ENCODE peak calls at places on chromosomes 7 and 10, in four cellular contexts. J is GM10248, U is IMR-90, B is heart right ventricle. Z is an unnamed sample.
A peak's percentile ranks its signal among the peaks of the same experiment; 100 is the strongest.

GRCh38 chr7:23009303-23009702 is 4.6 kb downstream of the HYCC1 start:
- DNase-seq in J (no peak), U (no peak), B (no peak), Z (no peak)

GRCh38 chr7:1952169-1952760 is 280.5 kb downstream of the MAD1L1 start:
- DNase-seq in J (no peak), U (no peak), B (no peak), Z (no peak)

GRCh38 chr10:7537126-7537525 is 126.3 kb upstream of the SFMBT2 start:
- DNase-seq in J (no peak), U (no peak), B (no peak), Z (no peak)

GRCh38 chr10:121188005-121188404 is 336.8 kb downstream of the WDR11 start:
- DNase-seq in J (no peak), U (no peak), B (no peak), Z (no peak)

GRCh38 chr7:123460616-123461015 is 73.8 kb downstream of the IQUB start:
- DNase-seq in J (no peak), U (peak; percentile 16), B (no peak), Z (no peak)

GRCh38 chr10:70404906-70405824 is 1.2 kb downstream of the EIF4EBP2 start:
- DNase-seq in J (peak; percentile 53), U (peak; percentile 96), B (peak; percentile 86), Z (no peak)

GRCh38 chr7:11168622-11169170 is 195.0 kb downstream of the PHF14 start:
- DNase-seq in J (no peak), U (no peak), B (no peak), Z (no peak)

GRCh38 chr7:100486753-100487446 is 3.2 kb downstream of the NYAP1 start:
- DNase-seq in J (peak; percentile 4), U (peak; percentile 27), B (no peak), Z (no peak)

GRCh38 chr7:141073173-141073640 is 657 bp upstream of the TMEM178B start:
- DNase-seq in J (peak; percentile 11), U (peak; percentile 44), B (peak; percentile 14), Z (no peak)

GRCh38 chr10:60646966-60647796 is 131.1 kb upstream of the CDK1 start:
- DNase-seq in J (peak; percentile 25), U (peak; percentile 69), B (peak; percentile 39), Z (no peak)

GRCh38 chr10:6279540-6280267 is 77.0 kb downstream of the PFKFB3 start:
- DNase-seq in J (no peak), U (peak; percentile 66), B (no peak), Z (no peak)

GRCh38 chr10:122509323-122509722 is 48.0 kb downstream of the HTRA1 start:
- DNase-seq in J (no peak), U (no peak), B (no peak), Z (no peak)

GRCh38 chr7:26419198-26419597 is 127.5 kb downstream of the SNX10 start:
- DNase-seq in J (no peak), U (no peak), B (no peak), Z (no peak)

GRCh38 chr7:16846611-16847165 is 35.1 kb downstream of the AGR3 start:
- DNase-seq in J (no peak), U (no peak), B (no peak), Z (no peak)

GRCh38 chr7:100604078-100604975 is 2.2 kb downstream of the PCOLCE start:
- DNase-seq in J (peak; percentile 91), U (peak; percentile 46), B (peak; percentile 75), Z (peak; percentile 77)

GRCh38 chr10:51439645-51440044 is 259.8 kb downstream of the CSTF2T start:
- DNase-seq in J (no peak), U (no peak), B (no peak), Z (no peak)

GRCh38 chr10:44195120-44196007 is 189.5 kb downstream of the CXCL12 start:
- DNase-seq in J (no peak), U (peak; percentile 94), B (peak; percentile 67), Z (no peak)

GRCh38 chr7:115475774-115476407 is 554.0 kb downstream of the MDFIC start:
- DNase-seq in J (no peak), U (no peak), B (no peak), Z (no peak)

GRCh38 chr7:121932768-121933167 is 59.8 kb downstream of the PTPRZ1 start:
- DNase-seq in J (no peak), U (no peak), B (no peak), Z (no peak)

GRCh38 chr7:98199131-98199530 is 12.1 kb upstream of the BHLHA15 start:
- DNase-seq in J (no peak), U (peak; percentile 52), B (no peak), Z (no peak)

GRCh38 chr7:66118603-66119002 is 4.0 kb downstream of the CRCP start:
- DNase-seq in J (no peak), U (no peak), B (no peak), Z (no peak)

GRCh38 chr7:151086802-151087246 is 549 bp downstream of the AGAP3 start:
- DNase-seq in J (no peak), U (no peak), B (no peak), Z (no peak)

GRCh38 chr7:72493850-72494661 is 81.9 kb upstream of the CALN1 start:
- DNase-seq in J (peak; percentile 66), U (peak; percentile 31), B (peak; percentile 56), Z (peak; percentile 31)

GRCh38 chr10:90929179-90929578 is 8.3 kb upstream of the ANKRD1 start:
- DNase-seq in J (no peak), U (no peak), B (no peak), Z (no peak)

GRCh38 chr7:8564296-8564695 is 130.9 kb downstream of the NXPH1 start:
- DNase-seq in J (no peak), U (no peak), B (no peak), Z (no peak)

GRCh38 chr7:128458956-128459355 is 3.3 kb downstream of the HILPDA start:
- DNase-seq in J (no peak), U (no peak), B (no peak), Z (no peak)

GRCh38 chr10:122939819-122940543 is 14.0 kb downstream of the C10orf88 start:
- DNase-seq in J (no peak), U (peak; percentile 91), B (no peak), Z (no peak)

DNA sequence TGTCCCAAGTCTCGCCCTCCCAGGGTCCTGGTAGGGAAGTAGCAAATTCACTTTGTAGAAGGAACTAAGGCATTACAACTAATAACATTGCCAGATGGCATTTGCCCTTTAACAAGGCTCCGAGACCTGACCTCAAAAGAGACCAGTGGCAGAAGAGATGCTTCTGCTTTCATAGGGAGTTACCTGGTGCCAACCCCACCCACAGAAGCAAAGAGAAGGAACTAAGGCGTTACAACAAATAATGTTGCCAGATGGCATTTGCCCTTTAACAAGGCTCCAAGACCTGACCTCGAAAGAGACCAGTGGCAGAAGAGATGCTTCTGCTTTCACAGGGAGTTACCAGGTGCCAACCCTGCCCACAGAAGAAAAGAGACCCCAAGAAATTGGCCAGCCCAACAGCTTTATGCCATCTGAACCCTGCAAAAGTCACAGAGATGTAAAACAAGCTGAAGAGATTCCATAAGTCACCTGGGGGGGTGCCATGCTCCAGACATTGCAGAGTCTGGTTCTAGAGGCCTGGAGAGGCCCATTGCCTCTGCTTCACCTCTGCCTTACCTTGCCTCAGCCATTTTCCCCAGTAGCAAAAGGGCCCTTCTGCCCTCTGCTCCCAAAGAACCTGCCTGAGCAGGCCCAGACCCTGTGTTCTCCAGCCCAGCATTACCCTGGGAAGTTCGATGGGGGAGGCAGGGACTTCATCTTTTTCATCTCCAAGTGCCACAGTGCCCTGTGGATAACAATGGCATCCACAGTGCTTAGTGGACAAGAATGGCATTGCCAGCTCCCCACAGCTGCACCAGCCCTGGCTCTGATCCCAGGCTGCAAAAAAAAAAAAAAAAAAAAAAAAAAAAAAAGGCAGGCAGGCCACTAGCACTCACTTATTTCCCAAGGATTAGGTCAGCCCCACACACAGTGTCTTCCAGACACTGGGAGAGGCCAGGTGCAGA is 179.5 kb upstream of the PLXNA4 start:
- DNase-seq in J (no peak), U (no peak), B (no peak), Z (no peak)
- TF ChIP-seq CTCF in J (no peak), U (no peak), B (no peak), Z (no peak)

GRCh38 chr10:74750848-74751274 is 75.5 kb upstream of the KAT6B start:
- DNase-seq in J (peak; percentile 43), U (no peak), B (no peak), Z (no peak)

GRCh38 chr10:74752371-74752990 is 73.9 kb upstream of the KAT6B start:
- DNase-seq in J (no peak), U (no peak), B (no peak), Z (no peak)

GRCh38 chr10:74755273-74755672 is 71.1 kb upstream of the KAT6B start:
- DNase-seq in J (no peak), U (no peak), B (no peak), Z (no peak)

GRCh38 chr10:74754397-74754796 is 72.0 kb upstream of the KAT6B start:
- DNase-seq in J (no peak), U (peak; percentile 20), B (no peak), Z (no peak)

GRCh38 chr10:74753295-74754211 is 72.8 kb upstream of the KAT6B start:
- DNase-seq in J (no peak), U (peak; percentile 20), B (no peak), Z (no peak)
- TF ChIP-seq CTCF in J (no peak), U (no peak), B (no peak), Z (no peak)

DNA sequence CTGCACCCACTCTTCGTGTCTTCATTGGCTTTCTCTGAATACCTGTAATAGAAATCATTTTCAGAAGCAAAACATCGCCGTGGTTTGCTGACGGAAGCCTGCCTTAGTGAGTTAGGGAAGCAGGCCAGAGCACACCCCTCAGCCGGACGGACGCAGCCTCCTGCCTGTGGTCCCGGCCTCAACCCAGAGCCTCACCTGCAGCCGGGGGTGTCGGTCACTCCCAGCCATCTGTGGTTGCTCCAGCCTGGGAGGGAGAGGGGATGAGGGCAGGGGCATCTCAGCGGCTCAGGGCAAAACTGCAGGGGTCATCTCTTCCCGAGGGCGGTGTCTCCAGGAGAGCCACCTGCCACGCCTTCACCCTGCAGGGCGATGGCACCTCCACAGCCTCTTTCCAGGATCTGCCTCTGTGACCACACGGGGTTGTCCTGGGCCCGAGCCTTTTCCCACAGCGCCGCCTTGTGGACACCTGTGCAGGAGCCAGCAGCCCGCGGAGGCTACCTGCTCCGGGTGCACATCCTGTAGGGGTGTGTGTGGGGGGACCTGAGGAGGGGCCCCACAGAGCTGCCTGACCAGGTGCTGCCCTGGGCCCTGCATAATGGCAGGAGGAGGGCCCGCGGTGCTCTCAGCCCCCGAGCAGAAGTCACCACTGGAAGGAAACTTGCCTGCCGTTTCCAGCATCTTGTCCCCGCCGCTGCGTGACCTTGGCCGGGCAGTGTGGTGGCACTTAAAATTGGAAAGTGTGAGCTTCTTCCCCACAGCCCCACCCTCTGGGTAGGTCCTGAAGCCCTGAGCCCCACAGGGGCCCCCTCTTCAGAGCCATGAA is 21.6 kb upstream of the AP5Z1 start:
- DNase-seq in J (peak; percentile 89), U (peak; percentile 34), B (peak; percentile 76), Z (peak; percentile 81)
- TF ChIP-seq CTCF in J (peak; percentile 94), U (peak; percentile 71), B (peak; percentile 89), Z (peak; percentile 94)

DNA sequence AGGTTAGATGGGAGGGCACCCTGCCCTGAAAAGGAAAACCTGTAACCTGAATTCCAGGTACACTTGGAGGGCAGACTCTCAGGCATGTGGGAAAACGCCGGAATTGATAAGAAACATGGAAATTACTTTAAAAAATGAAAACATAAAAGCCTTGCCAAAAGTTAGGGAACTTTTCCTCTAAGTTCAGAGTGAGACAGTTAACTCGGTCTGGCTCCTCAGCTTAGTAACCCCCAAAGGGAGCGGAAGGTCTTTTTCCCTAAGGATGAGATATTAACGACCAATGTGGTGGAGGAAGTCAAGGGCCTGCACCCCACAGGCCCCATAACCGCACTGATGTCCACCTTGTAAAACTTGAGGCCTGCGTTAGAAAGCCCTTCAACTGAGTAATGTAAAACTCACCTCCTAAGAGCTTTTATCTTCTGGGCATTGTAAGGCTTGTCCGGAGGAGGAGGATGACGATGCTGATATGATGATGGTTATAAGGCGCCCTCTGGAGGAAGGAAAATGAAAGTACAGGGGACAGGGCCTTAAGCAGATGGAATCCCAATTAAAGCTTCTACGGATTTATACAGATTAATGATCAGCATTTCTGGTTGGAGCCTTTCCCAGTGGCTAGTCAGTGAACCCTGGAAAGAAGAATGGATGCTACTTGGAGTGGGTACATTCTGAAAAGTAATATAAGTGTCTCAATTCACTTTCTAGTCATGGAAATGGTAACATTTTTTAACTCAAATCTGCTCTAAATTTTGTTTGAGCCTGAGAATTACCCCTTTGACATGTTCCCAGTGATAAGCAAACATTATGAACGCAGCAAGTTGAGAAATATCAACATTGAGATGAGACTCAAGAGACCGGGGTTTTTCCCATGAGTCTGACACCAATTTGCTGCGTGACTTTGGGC is 696 bp downstream of the COL1A2 start:
- DNase-seq in J (peak; percentile 73), U (peak; percentile 90), B (peak; percentile 68), Z (no peak)
- TF ChIP-seq CTCF in J (peak; percentile 70), U (peak; percentile 81), B (peak; percentile 80), Z (peak; percentile 39)

Z was measured in natural killer cell.